ENCODE peak calls at places on chromosome 21, in five cellular contexts. L is endothelial cell, Q is pancreas, X is esophagus muscularis mucosa, N is PC-9. E is an unnamed sample.

GRCh38 chr21:28636988-28637691 is 355.5 kb downstream of the LTN1 start:
- DNase-seq in N (peak), X (no peak), Q (no peak), L (no peak), E (no peak)

GRCh38 chr21:27258756-27259429 is 292.0 kb upstream of the ADAMTS5 start:
- DNase-seq in X (no peak), N (no peak), Q (no peak), L (no peak), E (no peak)

GRCh38 chr21:19353271-19353670 is 949.7 kb upstream of the TMPRSS15 start:
- DNase-seq in Q (no peak), X (no peak), L (no peak), N (no peak), E (no peak)

GRCh38 chr21:36350282-36350910 is 30.4 kb downstream of the MORC3 start:
- DNase-seq in Q (no peak), X (no peak), N (no peak), L (no peak), E (no peak)

GRCh38 chr21:44969965-44970755 is 30.3 kb downstream of the SLX9 start:
- DNase-seq in Q (no peak), X (no peak), N (no peak), L (no peak), E (no peak)

GRCh38 chr21:32457360-32457840 is 44.9 kb downstream of the EVA1C start:
- DNase-seq in X (no peak), L (no peak), N (peak), Q (peak), E (no peak)

GRCh38 chr21:21963911-21964310 is 965.7 kb downstream of the NCAM2 start:
- DNase-seq in N (no peak), L (no peak), X (no peak), Q (no peak), E (no peak)

GRCh38 chr21:25835397-25835796 is 100.6 kb downstream of the GABPA start:
- DNase-seq in X (no peak), L (no peak), N (no peak), Q (no peak), E (no peak)

GRCh38 chr21:45524756-45525152 is 17.5 kb downstream of the SLC19A1 start:
- DNase-seq in Q (no peak), N (no peak), X (no peak), L (no peak), E (no peak)

GRCh38 chr21:42269382-42269781 is 45.8 kb downstream of the TFF3 start:
- DNase-seq in X (no peak), L (no peak), Q (no peak), N (no peak), E (no peak)
- TF ChIP-seq CTCF in X (no peak), L (no peak), Q (no peak), N (no peak), E (no peak)

DNA sequence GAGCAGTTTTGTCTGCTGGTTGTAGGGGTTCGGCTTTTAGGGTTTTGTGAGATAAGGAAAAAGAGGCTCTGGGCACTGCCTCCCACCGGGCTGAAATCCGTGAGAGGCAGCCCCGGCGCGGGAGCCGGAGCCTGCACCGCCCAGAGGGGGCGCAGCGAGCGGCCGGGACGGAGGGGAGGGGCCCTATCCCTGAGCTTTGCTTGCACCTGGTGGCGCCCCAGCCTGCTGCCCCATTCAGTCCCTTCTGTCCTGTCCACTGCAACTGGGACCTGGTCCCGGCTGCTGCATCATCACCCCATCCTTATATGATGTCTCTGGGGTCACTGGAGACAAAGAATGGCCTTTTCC is 512 bp upstream of the KCNJ6 start:
- DNase-seq in N (no peak), L (peak), Q (no peak), X (no peak), E (peak)
- TF ChIP-seq CTCF in N (no peak), L (peak), Q (no peak), X (no peak), E (peak)

DNA sequence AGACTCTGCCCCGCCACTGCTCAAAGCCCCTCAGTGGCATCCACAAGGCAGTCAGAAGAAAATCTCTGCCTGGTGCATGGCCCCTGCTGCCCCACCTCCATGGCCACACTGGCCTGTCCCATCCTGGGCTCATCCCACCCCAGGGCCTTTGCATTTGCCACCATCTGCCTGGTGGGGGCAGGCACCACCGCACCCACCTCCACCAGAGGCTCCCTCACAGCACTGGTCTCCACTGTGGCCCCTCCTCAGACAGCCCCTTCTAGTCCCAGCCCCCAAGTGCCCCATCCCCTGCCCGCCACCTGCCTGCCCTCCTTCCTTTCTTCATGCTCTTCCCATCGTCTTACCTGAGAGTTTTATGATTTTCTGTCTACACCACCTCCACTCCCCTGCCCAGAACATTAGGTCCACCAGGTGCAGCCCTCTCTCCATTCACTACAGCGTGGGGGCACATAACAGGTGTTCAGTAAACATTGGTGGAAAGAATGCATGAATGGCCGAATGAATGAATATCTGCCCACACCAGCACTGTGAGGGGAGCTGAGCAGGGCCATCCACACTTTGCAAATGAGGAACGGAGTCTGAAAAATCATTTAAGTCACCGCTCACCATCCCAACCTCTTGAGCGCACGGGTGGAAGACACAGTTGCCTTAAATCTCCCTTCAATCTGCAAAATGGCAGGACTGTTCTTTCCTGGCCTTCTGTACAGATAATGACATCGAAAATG is 2.1 kb downstream of the PRDM15 start:
- DNase-seq in Q (no peak), L (no peak), X (no peak), N (no peak), E (no peak)
- TF ChIP-seq CTCF in Q (no peak), L (no peak), X (no peak), N (no peak), E (no peak)

GRCh38 chr21:38341546-38342012 is 84.8 kb downstream of the KCNJ15 start:
- DNase-seq in Q (no peak), X (no peak), L (no peak), N (no peak), E (no peak)
- TF ChIP-seq CTCF in Q (no peak), X (no peak), L (no peak), N (no peak), E (no peak)

GRCh38 chr21:43276811-43277210 is 108.0 kb downstream of the CRYAA start:
- DNase-seq in N (no peak), X (no peak), L (no peak), Q (no peak), E (no peak)

GRCh38 chr21:43279578-43279894 is 110.7 kb downstream of the CRYAA start:
- DNase-seq in N (no peak), X (no peak), Q (no peak), L (no peak), E (no peak)

GRCh38 chr21:43278766-43279577 is 110.2 kb downstream of the CRYAA start:
- DNase-seq in N (no peak), Q (no peak), X (no peak), L (no peak), E (no peak)

GRCh38 chr21:43277481-43278351 is 108.9 kb downstream of the CRYAA start:
- DNase-seq in L (no peak), Q (no peak), X (no peak), N (no peak), E (no peak)

DNA sequence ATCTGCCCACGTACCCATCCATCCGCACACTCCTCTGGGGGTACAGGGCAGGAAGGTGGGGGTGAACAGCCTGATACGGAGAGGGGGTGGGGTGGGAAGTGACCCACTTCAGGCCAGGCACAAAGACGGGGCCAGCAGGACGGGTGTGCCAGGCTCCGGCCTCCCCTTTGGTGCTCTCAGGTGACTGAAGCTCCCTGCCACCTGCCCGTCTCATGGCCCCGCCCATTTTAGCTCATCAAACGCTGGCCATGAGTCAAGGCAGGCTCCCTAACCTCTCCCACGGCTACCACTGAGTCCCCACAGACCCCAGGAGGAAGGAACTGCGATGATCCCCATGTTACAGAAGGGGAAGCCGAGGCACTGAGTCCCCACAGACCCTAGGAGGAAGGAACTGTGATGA is 109.6 kb downstream of the CRYAA start:
- DNase-seq in L (no peak), Q (no peak), N (no peak), X (no peak), E (no peak)
- TF ChIP-seq CTCF in L (no peak), Q (no peak), N (no peak), X (no peak), E (no peak)

DNA sequence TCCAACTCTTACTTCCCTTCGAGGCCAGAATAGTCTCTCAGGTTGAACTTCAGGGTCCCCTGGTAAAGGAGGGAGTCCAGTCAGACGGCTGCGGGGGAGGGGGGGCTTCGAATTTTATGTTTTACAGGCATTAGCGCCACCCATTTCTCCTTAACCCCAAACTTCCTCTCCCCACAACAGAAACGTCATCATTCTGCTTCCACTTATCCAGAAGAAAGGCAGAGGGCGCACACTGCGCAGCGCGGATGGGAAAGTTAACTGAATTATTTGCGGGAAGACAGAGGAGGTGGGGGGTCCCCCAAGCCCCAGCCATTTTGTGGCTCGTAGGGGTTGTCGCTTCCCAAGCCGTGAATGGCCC is 529 bp upstream of the PRMT2 start:
- DNase-seq in Q (no peak), N (peak), L (no peak), X (peak), E (no peak)
- TF ChIP-seq CTCF in Q (no peak), N (no peak), L (peak), X (peak), E (no peak)

DNA sequence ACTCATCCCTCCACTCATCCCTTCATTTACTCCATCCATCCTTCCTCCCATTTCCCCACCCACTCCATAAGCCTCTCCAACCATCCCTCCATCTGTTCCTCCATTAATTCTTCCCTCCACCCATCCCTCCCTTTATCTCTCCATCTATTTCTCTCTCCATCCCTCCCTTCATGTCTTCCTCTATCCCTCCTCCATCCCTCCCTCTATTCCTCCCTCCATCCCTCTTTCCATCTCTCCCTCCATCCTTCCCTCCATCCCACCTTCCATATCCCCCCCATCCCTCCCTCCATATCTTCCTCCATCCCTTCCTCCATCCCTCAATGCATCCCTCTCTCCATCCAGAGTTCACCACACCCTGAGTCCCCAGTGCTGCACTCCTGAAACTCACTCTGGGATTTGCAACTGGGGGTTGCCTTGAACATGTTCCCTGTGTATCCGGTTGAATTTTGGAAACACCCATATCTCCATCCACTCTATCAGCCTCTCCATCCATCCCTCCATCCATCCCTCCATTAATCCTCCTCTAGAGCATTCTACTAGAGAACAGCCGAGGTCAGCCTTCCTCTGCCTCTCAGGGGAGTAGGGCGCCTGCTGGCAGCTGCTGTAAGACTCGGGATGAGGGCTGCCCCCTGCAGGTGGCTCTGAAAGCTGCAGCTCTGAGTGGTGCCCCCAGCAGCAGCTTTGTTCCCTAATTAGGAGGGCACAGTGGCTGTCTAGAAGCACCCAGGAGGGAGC is 39.4 kb downstream of the ABCG1 start:
- DNase-seq in Q (peak), L (peak), X (no peak), N (no peak), E (peak)
- TF ChIP-seq CTCF in Q (peak), L (peak), X (peak), N (peak), E (peak)

DNA sequence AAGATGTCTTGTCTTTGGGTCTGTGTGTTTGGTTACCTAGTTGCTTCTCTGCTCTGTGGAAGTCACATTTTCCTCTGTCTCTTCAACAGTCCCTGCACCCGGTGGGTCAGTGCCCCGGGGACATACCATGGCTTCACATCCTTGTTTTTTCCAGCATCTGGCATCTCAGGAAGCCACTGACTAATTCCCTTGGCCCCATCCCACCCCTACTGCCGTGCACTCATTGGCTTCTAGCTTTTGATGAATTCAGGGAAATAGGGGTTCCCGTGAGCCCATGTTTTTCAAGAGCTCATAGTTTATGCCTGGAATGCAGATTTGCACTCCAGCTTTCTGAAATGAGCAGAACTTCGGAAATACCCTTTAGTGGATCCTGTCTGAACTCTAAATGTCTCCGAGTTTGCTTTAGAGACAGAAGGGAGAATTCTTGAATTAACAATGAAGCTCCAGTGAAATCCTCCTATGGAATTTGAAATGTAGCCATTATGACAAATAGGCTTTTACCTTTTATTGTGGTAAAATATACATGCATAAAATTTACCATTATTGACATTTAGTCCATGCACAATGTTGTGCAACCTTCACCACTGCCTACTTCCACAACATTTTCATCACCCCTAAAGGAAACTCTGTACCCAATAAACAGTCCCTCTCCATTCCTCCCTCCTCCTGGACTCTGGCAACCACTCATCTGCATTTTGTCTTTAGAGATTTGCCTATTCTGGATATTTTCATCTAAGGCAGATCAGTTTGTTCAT is 67.5 kb downstream of the CLIC6 start:
- DNase-seq in Q (no peak), L (no peak), N (no peak), X (no peak), E (no peak)
- TF ChIP-seq CTCF in Q (no peak), L (no peak), N (no peak), X (no peak), E (no peak)